ENCODE peak calls at places on chromosomes 11 and 22, in five cellular contexts. I, H, L, U and O are unnamed samples.
A peak's percentile ranks its signal among the peaks of the same experiment; 100 is the strongest.

GRCh38 chr11:6646631-6647281 is 8.9 kb downstream of the DCHS1 start:
- DNase-seq in I (no peak), H (no peak), L (peak; percentile 61), U (no peak), O (no peak)

GRCh38 chr11:35045219-35045819 is 93.7 kb upstream of the CD44 start:
- DNase-seq in I (no peak), H (no peak), L (no peak), U (peak; percentile 64), O (no peak)

GRCh38 chr11:64441127-64441526 is 82.2 kb downstream of the RPS6KA4 start:
- DNase-seq in I (no peak), H (no peak), L (no peak), U (no peak), O (no peak)

GRCh38 chr11:843086-843704 is 543 bp downstream of the TSPAN4 start:
- DNase-seq in I (no peak), H (no peak), L (no peak), U (no peak), O (no peak)

GRCh38 chr11:120710354-120711187 is 199.0 kb downstream of the GRIK4 start:
- DNase-seq in I (peak; percentile 41), H (no peak), L (no peak), U (peak; percentile 89), O (peak; percentile 55)

GRCh38 chr11:65982824-65983588 is 19.0 kb downstream of the EIF1AD start:
- DNase-seq in I (no peak), H (no peak), L (no peak), U (no peak), O (no peak)

GRCh38 chr11:65116370-65117205 is 913 bp downstream of the ZNHIT2 start:
- DNase-seq in I (no peak), H (no peak), L (no peak), U (no peak), O (peak; percentile 66)

GRCh38 chr22:38491707-38492348 is 14.3 kb downstream of the DDX17 start:
- DNase-seq in I (no peak), H (no peak), L (no peak), U (peak; percentile 25), O (no peak)

GRCh38 chr11:44507491-44507890 is 58.0 kb upstream of the CD82 start:
- DNase-seq in I (no peak), H (no peak), L (no peak), U (no peak), O (no peak)

GRCh38 chr11:104078250-104078649 is 41.8 kb downstream of the DDI1 start:
- DNase-seq in I (no peak), H (no peak), L (no peak), U (no peak), O (no peak)

GRCh38 chr11:104075091-104075490 is 38.7 kb downstream of the DDI1 start:
- DNase-seq in I (no peak), H (no peak), L (no peak), U (no peak), O (no peak)

GRCh38 chr11:104075716-104076115 is 39.3 kb downstream of the DDI1 start:
- DNase-seq in I (no peak), H (no peak), L (no peak), U (no peak), O (no peak)

GRCh38 chr11:104073950-104074349 is 37.5 kb downstream of the DDI1 start:
- DNase-seq in I (no peak), H (no peak), L (peak; percentile 19), U (no peak), O (no peak)

DNA sequence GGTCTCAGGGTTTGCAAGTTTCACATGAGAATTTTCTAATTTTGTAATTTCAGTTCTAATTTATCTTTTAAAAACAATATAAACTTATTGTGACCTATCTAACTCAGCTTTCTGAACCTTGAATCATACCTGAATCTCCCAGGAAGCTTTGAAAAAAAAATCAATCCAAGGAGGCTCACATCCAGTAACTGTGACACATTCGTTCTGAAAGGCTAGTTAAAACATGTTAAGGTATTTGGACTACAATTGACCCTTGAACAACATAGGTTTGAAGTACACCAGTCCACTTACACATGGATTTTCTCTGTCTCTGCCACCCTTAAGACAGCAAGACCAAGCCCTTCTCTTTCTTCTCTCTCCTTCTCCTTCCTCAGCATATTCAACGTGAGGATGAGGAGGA is 40.0 kb downstream of the DDI1 start:
- DNase-seq in I (no peak), H (no peak), L (no peak), U (no peak), O (no peak)
- TF ChIP-seq SRF in I (no peak), H (no peak), L (no peak), U (no peak), O (no peak)

GRCh38 chr11:111081021-111081511 is 164.5 kb upstream of the POU2AF2 start:
- DNase-seq in I (no peak), H (no peak), L (no peak), U (no peak), O (no peak)

GRCh38 chr11:111077938-111078337 is 167.6 kb upstream of the POU2AF2 start:
- DNase-seq in I (no peak), H (no peak), L (no peak), U (no peak), O (no peak)
- TF ChIP-seq SRF in I (no peak), H (no peak), L (no peak), U (no peak), O (no peak)

DNA sequence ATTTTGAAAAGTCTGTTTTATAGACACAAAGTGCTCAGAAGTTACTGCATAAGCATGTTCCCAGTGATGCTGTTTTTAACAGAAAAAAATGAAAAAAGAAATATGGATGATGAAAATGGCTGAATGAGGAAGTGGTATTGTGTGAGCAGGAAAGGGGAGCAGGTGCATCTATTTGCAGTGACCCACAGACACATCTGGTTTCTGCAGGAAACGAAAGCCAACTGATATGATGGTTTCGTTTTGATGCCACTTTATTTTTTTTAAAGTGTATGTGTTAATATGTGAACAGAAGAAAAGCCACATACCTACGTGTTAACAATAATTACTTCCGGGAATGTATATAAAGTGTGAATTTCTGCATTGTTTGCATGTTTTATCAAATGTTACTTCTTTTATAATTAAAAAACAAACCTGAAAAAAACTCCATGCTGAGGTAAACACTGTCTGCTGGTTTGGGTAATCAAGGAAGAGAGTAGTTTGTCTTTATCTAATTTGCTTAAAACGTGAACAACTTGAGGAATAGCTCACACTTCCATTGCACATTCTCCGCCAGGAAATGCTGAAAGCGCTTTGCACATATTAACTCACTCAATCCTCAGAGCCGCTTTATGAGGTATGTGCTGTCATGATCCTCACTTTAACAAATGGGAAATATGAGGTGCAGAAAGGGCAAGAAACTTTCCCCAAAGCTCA is 1335.9 kb downstream of the TBC1D22A start:
- DNase-seq in I (no peak), H (no peak), L (peak; percentile 93), U (no peak), O (no peak)
- TF ChIP-seq SRF in I (no peak), H (no peak), L (no peak), U (no peak), O (no peak)

GRCh38 chr11:77026743-77027142 is 7.5 kb upstream of the B3GNT6 start:
- DNase-seq in I (no peak), H (no peak), L (no peak), U (no peak), O (no peak)
- TF ChIP-seq SRF in I (no peak), H (no peak), L (no peak), U (no peak), O (no peak)

DNA sequence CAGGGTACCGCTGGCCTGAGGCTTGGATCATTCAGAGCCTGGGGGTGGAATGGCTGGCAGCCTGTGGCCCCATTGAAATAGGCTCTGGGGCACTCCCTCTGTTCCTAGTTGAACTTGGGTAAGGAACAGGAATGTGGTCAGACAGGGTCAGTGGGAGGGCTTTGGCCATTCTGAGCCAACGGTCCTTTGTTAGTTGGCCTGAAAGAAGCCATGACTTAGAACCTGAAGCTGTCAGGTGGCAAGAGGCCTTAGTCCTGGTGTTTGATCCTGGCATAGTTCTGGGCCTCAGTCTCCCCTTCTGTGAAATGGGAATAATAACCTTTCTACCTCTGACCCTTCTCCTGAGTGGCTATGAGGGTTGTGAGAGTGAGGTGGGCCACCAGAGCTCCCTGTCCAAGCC is 8.3 kb downstream of the PGAP2 start:
- DNase-seq in I (no peak), H (no peak), L (no peak), U (no peak), O (no peak)
- TF ChIP-seq SRF in I (no peak), H (no peak), L (no peak), U (no peak), O (no peak)

GRCh38 chr11:38302564-38302963 is 1704.5 kb upstream of the RAG2 start:
- DNase-seq in I (no peak), H (no peak), L (no peak), U (no peak), O (no peak)
- TF ChIP-seq SRF in I (no peak), H (no peak), L (no peak), U (no peak), O (no peak)

GRCh38 chr22:22884888-22885840 is 2.5 kb upstream of the IGLL5 start:
- DNase-seq in I (no peak), H (no peak), L (no peak), U (no peak), O (no peak)
- TF ChIP-seq SRF in I (no peak), H (no peak), L (no peak), U (no peak), O (no peak)